ENCODE peak calls at places on chromosomes 3 and 15, in eight cellular contexts. M is cardiac muscle cell; T is upper lobe of right lung; R is CD8-positive, alpha-beta memory T cell; P is fibroblast of lung; U is keratinocyte; N is AG04450; J is mammary epithelial cell. K is an unnamed sample.

GRCh38 chr3:128495435-128495970 is 2.5 kb upstream of the GATA2 start:
- DNase-seq in R (no peak), U (no peak), N (no peak), P (no peak), T (no peak), J (no peak), M (no peak), K (no peak)

GRCh38 chr3:114627760-114628159 is 333.9 kb downstream of the TIGIT start:
- DNase-seq in U (no peak), P (peak; percentile 36), T (no peak), R (no peak), N (no peak), M (peak; percentile 87), J (no peak), K (no peak)

GRCh38 chr15:84661001-84661400 is 3.0 kb upstream of the NMB start:
- DNase-seq in U (no peak), P (no peak), R (no peak), T (no peak), N (no peak), J (no peak), M (no peak), K (no peak)

GRCh38 chr3:89072671-89073070 is 34.8 kb upstream of the EPHA3 start:
- DNase-seq in U (no peak), P (no peak), M (no peak), T (no peak), R (no peak), J (no peak), N (no peak), K (no peak)

GRCh38 chr3:23664459-23664858 is 141.3 kb upstream of the UBE2E1 start:
- DNase-seq in N (no peak), P (no peak), J (peak; percentile 67), M (no peak), U (no peak), R (no peak), T (no peak), K (no peak)

GRCh38 chr15:55434989-55435825 is 26.9 kb downstream of the PIERCE2 start:
- DNase-seq in U (no peak), P (peak; percentile 49), T (no peak), M (peak; percentile 76), N (peak; percentile 37), R (no peak), J (peak; percentile 40), K (peak; percentile 58)

GRCh38 chr15:25777047-25777446 is 86.1 kb downstream of the ATP10A start:
- DNase-seq in J (no peak), U (no peak), R (no peak), N (no peak), T (no peak), P (no peak), M (no peak), K (no peak)

GRCh38 chr3:13071695-13072094 is 1.5 kb downstream of the IQSEC1 start:
- DNase-seq in N (no peak), P (no peak), T (no peak), U (no peak), J (no peak), R (no peak), M (no peak), K (no peak)

GRCh38 chr15:29074045-29074444 is 188.3 kb downstream of the APBA2 start:
- DNase-seq in R (no peak), T (no peak), N (no peak), M (peak; percentile 7), U (no peak), J (peak; percentile 56), P (peak; percentile 34), K (no peak)

GRCh38 chr3:7201784-7202183 is 340.9 kb downstream of the GRM7 start:
- DNase-seq in T (no peak), R (no peak), M (no peak), J (no peak), P (no peak), N (no peak), U (no peak), K (no peak)

GRCh38 chr15:29126821-29127461 is 142.7 kb downstream of the NSMCE3 start:
- DNase-seq in T (no peak), R (no peak), P (no peak), U (no peak), M (no peak), N (no peak), J (no peak), K (no peak)

GRCh38 chr3:176313426-176313825 is 883.9 kb downstream of the TBL1XR1 start:
- DNase-seq in T (no peak), N (no peak), J (no peak), U (no peak), M (no peak), R (no peak), P (no peak), K (no peak)

DNA sequence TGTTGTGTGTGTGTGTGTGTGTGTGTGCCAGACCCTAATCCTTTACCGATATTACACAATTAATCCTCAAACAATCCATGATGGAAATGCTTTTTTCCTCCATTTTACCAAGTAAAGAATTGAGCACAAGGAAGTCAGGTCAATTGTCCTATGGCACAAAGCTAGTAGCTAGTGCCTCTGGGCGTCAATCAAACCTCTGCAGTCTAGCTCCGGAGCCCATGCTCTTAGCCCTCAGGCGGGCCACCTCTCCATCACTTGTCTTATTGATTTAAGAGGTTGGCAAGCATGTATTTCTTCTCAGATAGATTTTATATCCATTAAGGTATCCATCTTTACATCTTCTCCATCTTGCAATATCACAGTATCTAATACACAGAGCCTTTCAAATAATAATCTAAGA is 886.6 kb downstream of the TBL1XR1 start:
- DNase-seq in R (no peak), J (no peak), M (no peak), U (no peak), P (no peak), T (no peak), N (no peak), K (no peak)
- H3K9me3 ChIP-seq in R (no peaks in the 10 kb centered on the region), J (no peaks in the 10 kb centered on the region), M (no peaks in the 10 kb centered on the region), U (no peaks in the 10 kb centered on the region), P (no peaks in the 10 kb centered on the region), T (no peaks in the 10 kb centered on the region), N (no peaks in the 10 kb centered on the region), K (no peaks in the 10 kb centered on the region)

GRCh38 chr3:175057406-175057805 is 198.3 kb downstream of the NAALADL2 start:
- DNase-seq in M (no peak), P (no peak), T (no peak), U (no peak), J (no peak), R (no peak), N (no peak), K (no peak)
- H3K9me3 ChIP-seq in M (no peaks in the 10 kb centered on the region), P (no peaks in the 10 kb centered on the region), T (no peaks in the 10 kb centered on the region), U (no peaks in the 10 kb centered on the region), J (no peaks in the 10 kb centered on the region), R (no peaks in the 10 kb centered on the region), N (peaks cover 8% of the 10 kb centered on the region), K (no peaks in the 10 kb centered on the region)

GRCh38 chr15:58241872-58242271 is 103.7 kb downstream of the AQP9 start:
- DNase-seq in N (no peak), J (no peak), R (no peak), T (no peak), M (no peak), P (no peak), U (no peak), K (peak; percentile 63)
- H3K9me3 ChIP-seq in N (no peaks in the 10 kb centered on the region), J (no peaks in the 10 kb centered on the region), R (no peaks in the 10 kb centered on the region), T (no peaks in the 10 kb centered on the region), M (no peaks in the 10 kb centered on the region), P (no peaks in the 10 kb centered on the region), U (no peaks in the 10 kb centered on the region), K (no peaks in the 10 kb centered on the region)

GRCh38 chr15:87477759-87478687 is 778.5 kb downstream of the NTRK3 start:
- DNase-seq in T (no peak), R (no peak), J (peak; percentile 85), P (peak; percentile 90), U (peak; percentile 15), M (peak; percentile 71), N (peak; percentile 41), K (peak; percentile 35)

GRCh38 chr15:87477056-87477455 is 779.5 kb downstream of the NTRK3 start:
- DNase-seq in P (no peak), T (no peak), M (no peak), J (no peak), U (no peak), R (no peak), N (no peak), K (no peak)

GRCh38 chr15:87483468-87483867 is 773.1 kb downstream of the NTRK3 start:
- DNase-seq in P (no peak), M (no peak), U (no peak), T (no peak), R (no peak), J (no peak), N (no peak), K (no peak)

GRCh38 chr15:87478688-87479072 is 777.9 kb downstream of the NTRK3 start:
- DNase-seq in R (no peak), N (no peak), M (no peak), J (no peak), P (no peak), T (no peak), U (no peak), K (no peak)
- H3K9me3 ChIP-seq in R (no peaks in the 10 kb centered on the region), N (no peaks in the 10 kb centered on the region), M (no peaks in the 10 kb centered on the region), J (no peaks in the 10 kb centered on the region), P (no peaks in the 10 kb centered on the region), T (no peaks in the 10 kb centered on the region), U (no peaks in the 10 kb centered on the region), K (no peaks in the 10 kb centered on the region)

GRCh38 chr3:197567900-197568685 is 12.3 kb upstream of the BDH1 start:
- DNase-seq in N (no peak), J (no peak), M (no peak), U (no peak), T (no peak), P (no peak), R (no peak), K (no peak)
- H3K9me3 ChIP-seq in N (peaks cover 10% of the 10 kb centered on the region), J (no peaks in the 10 kb centered on the region), M (no peaks in the 10 kb centered on the region), U (no peaks in the 10 kb centered on the region), T (no peaks in the 10 kb centered on the region), P (no peaks in the 10 kb centered on the region), R (no peaks in the 10 kb centered on the region), K (no peaks in the 10 kb centered on the region)

DNA sequence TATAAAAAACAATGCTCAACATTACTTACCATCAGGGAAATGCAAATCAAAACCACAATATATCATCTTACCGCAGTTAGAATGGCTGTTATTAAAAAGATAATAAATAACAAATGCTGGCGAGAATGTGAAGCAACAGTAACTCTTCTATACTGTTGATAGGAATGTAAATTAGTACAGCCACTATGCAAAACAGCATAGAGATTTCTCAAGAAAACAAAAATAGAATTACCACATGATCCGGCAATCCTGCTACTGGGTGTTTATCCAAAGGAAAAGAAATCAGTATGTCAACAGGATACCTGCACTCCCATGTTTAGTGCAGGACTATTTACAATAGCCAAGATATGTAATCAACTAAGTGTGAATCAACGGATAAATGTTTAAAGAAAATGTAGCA is 48.1 kb downstream of the ADAM10 start:
- DNase-seq in N (no peak), P (no peak), U (no peak), M (no peak), T (no peak), R (no peak), J (no peak), K (no peak)
- H3K9me3 ChIP-seq in N (peaks cover 17% of the 10 kb centered on the region), P (no peaks in the 10 kb centered on the region), U (no peaks in the 10 kb centered on the region), M (no peaks in the 10 kb centered on the region), T (no peaks in the 10 kb centered on the region), R (peaks cover 5% of the 10 kb centered on the region), J (no peaks in the 10 kb centered on the region), K (no peaks in the 10 kb centered on the region)

K was measured in small intestine.